ENCODE peak calls at places on chromosomes 7 and 10, in nine cellular contexts. One of them, this sample, is unnamed.

GRCh38 chr7:139618482-139619366 is 95.2 kb downstream of the CLEC2L start:
- DNase-seq in fibroblast of mammary gland: peak; percentile 47
- DNase-seq in fibroblast of villous mesenchyme: peak; percentile 46
- DNase-seq in tibial artery: no peak
- DNase-seq in psoas muscle: no peak
- DNase-seq in heart left ventricle: peak; percentile 51
- DNase-seq in HL-60: no peak
- DNase-seq in ascending aorta: no peak
- DNase-seq in dorsolateral prefrontal cortex: peak; percentile 69
- DNase-seq in this sample: peak; percentile 43

GRCh38 chr10:96334888-96335526 is 23.8 kb downstream of the OPALIN start:
- DNase-seq in tibial artery: no peak
- DNase-seq in heart left ventricle: no peak
- DNase-seq in ascending aorta: no peak
- DNase-seq in fibroblast of mammary gland: peak; percentile 42
- DNase-seq in psoas muscle: no peak
- DNase-seq in fibroblast of villous mesenchyme: peak; percentile 48
- DNase-seq in dorsolateral prefrontal cortex: no peak
- DNase-seq in HL-60: no peak
- DNase-seq in this sample: peak; percentile 51

GRCh38 chr10:122121059-122121458 is 132.1 kb downstream of the TACC2 start:
- DNase-seq in dorsolateral prefrontal cortex: no peak
- DNase-seq in ascending aorta: no peak
- DNase-seq in psoas muscle: no peak
- DNase-seq in tibial artery: no peak
- DNase-seq in heart left ventricle: no peak
- DNase-seq in HL-60: no peak
- DNase-seq in fibroblast of villous mesenchyme: no peak
- DNase-seq in fibroblast of mammary gland: no peak
- DNase-seq in this sample: no peak

GRCh38 chr10:92729886-92730285 is 40.1 kb downstream of the HHEX start:
- DNase-seq in fibroblast of mammary gland: no peak
- DNase-seq in tibial artery: no peak
- DNase-seq in HL-60: no peak
- DNase-seq in heart left ventricle: no peak
- DNase-seq in dorsolateral prefrontal cortex: no peak
- DNase-seq in psoas muscle: no peak
- DNase-seq in fibroblast of villous mesenchyme: no peak
- DNase-seq in ascending aorta: no peak
- DNase-seq in this sample: no peak

GRCh38 chr7:25613912-25614311 is 385.6 kb upstream of the NPVF start:
- DNase-seq in fibroblast of mammary gland: no peak
- DNase-seq in dorsolateral prefrontal cortex: no peak
- DNase-seq in tibial artery: no peak
- DNase-seq in psoas muscle: no peak
- DNase-seq in ascending aorta: no peak
- DNase-seq in heart left ventricle: no peak
- DNase-seq in fibroblast of villous mesenchyme: no peak
- DNase-seq in HL-60: no peak
- DNase-seq in this sample: no peak

GRCh38 chr10:43138757-43139241 is 554 bp downstream of the CSGALNACT2 start:
- DNase-seq in fibroblast of villous mesenchyme: peak; percentile 50
- DNase-seq in fibroblast of mammary gland: peak; percentile 37
- DNase-seq in dorsolateral prefrontal cortex: no peak
- DNase-seq in HL-60: no peak
- DNase-seq in ascending aorta: no peak
- DNase-seq in psoas muscle: no peak
- DNase-seq in tibial artery: no peak
- DNase-seq in heart left ventricle: no peak
- DNase-seq in this sample: peak; percentile 46

GRCh38 chr7:64174328-64174727 is 32.7 kb upstream of the ZNF735 start:
- DNase-seq in fibroblast of mammary gland: no peak
- DNase-seq in psoas muscle: no peak
- DNase-seq in fibroblast of villous mesenchyme: no peak
- DNase-seq in HL-60: no peak
- DNase-seq in ascending aorta: no peak
- DNase-seq in tibial artery: no peak
- DNase-seq in dorsolateral prefrontal cortex: no peak
- DNase-seq in heart left ventricle: peak; percentile 8
- DNase-seq in this sample: no peak

GRCh38 chr10:12640550-12640949 is 291.2 kb downstream of the CAMK1D start:
- DNase-seq in ascending aorta: no peak
- DNase-seq in dorsolateral prefrontal cortex: no peak
- DNase-seq in psoas muscle: no peak
- DNase-seq in fibroblast of villous mesenchyme: no peak
- DNase-seq in fibroblast of mammary gland: no peak
- DNase-seq in HL-60: no peak
- DNase-seq in heart left ventricle: no peak
- DNase-seq in tibial artery: no peak
- DNase-seq in this sample: no peak

GRCh38 chr7:322111-322671 is 32.2 kb downstream of the FOXL3 start:
- DNase-seq in heart left ventricle: peak; percentile 61
- DNase-seq in dorsolateral prefrontal cortex: peak; percentile 87
- DNase-seq in psoas muscle: peak; percentile 72
- DNase-seq in tibial artery: peak; percentile 46
- DNase-seq in fibroblast of mammary gland: peak; percentile 8
- DNase-seq in HL-60: peak; percentile 14
- DNase-seq in ascending aorta: no peak
- DNase-seq in fibroblast of villous mesenchyme: peak; percentile 29
- DNase-seq in this sample: peak; percentile 62

GRCh38 chr7:40329601-40330153 is 194.9 kb downstream of the SUGCT start:
- DNase-seq in psoas muscle: no peak
- DNase-seq in dorsolateral prefrontal cortex: no peak
- DNase-seq in fibroblast of mammary gland: peak; percentile 73
- DNase-seq in tibial artery: no peak
- DNase-seq in heart left ventricle: no peak
- DNase-seq in HL-60: no peak
- DNase-seq in ascending aorta: no peak
- DNase-seq in fibroblast of villous mesenchyme: peak; percentile 71
- DNase-seq in this sample: peak; percentile 69

GRCh38 chr7:142851269-142851668 is 3.6 kb upstream of the EPHB6 start:
- DNase-seq in dorsolateral prefrontal cortex: no peak
- DNase-seq in psoas muscle: no peak
- DNase-seq in fibroblast of mammary gland: no peak
- DNase-seq in tibial artery: no peak
- DNase-seq in heart left ventricle: no peak
- DNase-seq in ascending aorta: no peak
- DNase-seq in HL-60: no peak
- DNase-seq in fibroblast of villous mesenchyme: no peak
- DNase-seq in this sample: no peak

GRCh38 chr7:51140203-51140938 is 176.2 kb downstream of the COBL start:
- DNase-seq in fibroblast of villous mesenchyme: no peak
- DNase-seq in dorsolateral prefrontal cortex: no peak
- DNase-seq in ascending aorta: no peak
- DNase-seq in HL-60: no peak
- DNase-seq in psoas muscle: no peak
- DNase-seq in heart left ventricle: peak; percentile 55
- DNase-seq in tibial artery: no peak
- DNase-seq in fibroblast of mammary gland: no peak
- DNase-seq in this sample: no peak

GRCh38 chr10:94076325-94076841 is 82.7 kb downstream of the PLCE1 start:
- DNase-seq in psoas muscle: no peak
- DNase-seq in tibial artery: no peak
- DNase-seq in HL-60: no peak
- DNase-seq in dorsolateral prefrontal cortex: no peak
- DNase-seq in fibroblast of mammary gland: peak; percentile 72
- DNase-seq in ascending aorta: no peak
- DNase-seq in fibroblast of villous mesenchyme: peak; percentile 48
- DNase-seq in heart left ventricle: no peak
- DNase-seq in this sample: peak; percentile 30

GRCh38 chr10:16915308-16915707 is 98.1 kb upstream of the RSU1 start:
- DNase-seq in heart left ventricle: no peak
- DNase-seq in fibroblast of mammary gland: no peak
- DNase-seq in HL-60: no peak
- DNase-seq in ascending aorta: no peak
- DNase-seq in fibroblast of villous mesenchyme: no peak
- DNase-seq in psoas muscle: no peak
- DNase-seq in tibial artery: no peak
- DNase-seq in dorsolateral prefrontal cortex: no peak
- DNase-seq in this sample: no peak
- TF ChIP-seq CTCF in heart left ventricle: no peak
- TF ChIP-seq CTCF in fibroblast of mammary gland: no peak
- TF ChIP-seq CTCF in HL-60: no peak
- TF ChIP-seq CTCF in ascending aorta: no peak
- TF ChIP-seq CTCF in fibroblast of villous mesenchyme: no peak
- TF ChIP-seq CTCF in psoas muscle: no peak
- TF ChIP-seq CTCF in tibial artery: no peak
- TF ChIP-seq CTCF in dorsolateral prefrontal cortex: no peak
- TF ChIP-seq CTCF in this sample: no peak

GRCh38 chr10:32445036-32445435 is 904 bp upstream of the CCDC7 start:
- DNase-seq in HL-60: no peak
- DNase-seq in ascending aorta: no peak
- DNase-seq in dorsolateral prefrontal cortex: no peak
- DNase-seq in heart left ventricle: no peak
- DNase-seq in psoas muscle: no peak
- DNase-seq in fibroblast of mammary gland: peak; percentile 3
- DNase-seq in tibial artery: no peak
- DNase-seq in fibroblast of villous mesenchyme: no peak
- DNase-seq in this sample: no peak
- H3K4me3 ChIP-seq in HL-60: peak overlapping the region; percentile 74
- H3K4me3 ChIP-seq in ascending aorta: peak overlapping the region; percentile 86
- H3K4me3 ChIP-seq in dorsolateral prefrontal cortex: peak overlapping the region; percentile 86
- H3K4me3 ChIP-seq in heart left ventricle: peak overlapping the region; percentile 83
- H3K4me3 ChIP-seq in psoas muscle: peak overlapping the region; percentile 73
- H3K4me3 ChIP-seq in fibroblast of mammary gland: no peak overlapping the region
- H3K4me3 ChIP-seq in tibial artery: peak overlapping the region; percentile 68
- H3K4me3 ChIP-seq in fibroblast of villous mesenchyme: peak overlapping the region; percentile 66
- H3K4me3 ChIP-seq in this sample: peak overlapping the region; percentile 77

GRCh38 chr10:23981520-23982309 is 227.2 kb upstream of the KIAA1217 start:
- DNase-seq in HL-60: no peak
- DNase-seq in ascending aorta: no peak
- DNase-seq in dorsolateral prefrontal cortex: no peak
- DNase-seq in tibial artery: no peak
- DNase-seq in fibroblast of villous mesenchyme: no peak
- DNase-seq in fibroblast of mammary gland: no peak
- DNase-seq in psoas muscle: no peak
- DNase-seq in heart left ventricle: no peak
- DNase-seq in this sample: no peak
- TF ChIP-seq CTCF in HL-60: no peak
- TF ChIP-seq CTCF in ascending aorta: no peak
- TF ChIP-seq CTCF in dorsolateral prefrontal cortex: no peak
- TF ChIP-seq CTCF in tibial artery: no peak
- TF ChIP-seq CTCF in fibroblast of villous mesenchyme: no peak
- TF ChIP-seq CTCF in fibroblast of mammary gland: no peak
- TF ChIP-seq CTCF in psoas muscle: no peak
- TF ChIP-seq CTCF in heart left ventricle: peak; percentile 7
- TF ChIP-seq CTCF in this sample: no peak

GRCh38 chr10:127737563-127738511 is 852 bp downstream of the FOXI2 start:
- DNase-seq in tibial artery: no peak
- DNase-seq in dorsolateral prefrontal cortex: no peak
- DNase-seq in ascending aorta: no peak
- DNase-seq in fibroblast of villous mesenchyme: no peak
- DNase-seq in HL-60: no peak
- DNase-seq in fibroblast of mammary gland: no peak
- DNase-seq in psoas muscle: no peak
- DNase-seq in heart left ventricle: no peak
- DNase-seq in this sample: no peak
- H3K4me3 ChIP-seq in tibial artery: no peak overlapping the region
- H3K4me3 ChIP-seq in dorsolateral prefrontal cortex: peak overlapping the region; percentile 57
- H3K4me3 ChIP-seq in ascending aorta: no peak overlapping the region
- H3K4me3 ChIP-seq in fibroblast of villous mesenchyme: no peak overlapping the region
- H3K4me3 ChIP-seq in HL-60: no peak overlapping the region
- H3K4me3 ChIP-seq in fibroblast of mammary gland: no peak overlapping the region
- H3K4me3 ChIP-seq in psoas muscle: no peak overlapping the region
- H3K4me3 ChIP-seq in heart left ventricle: peak overlapping the region; percentile 45
- H3K4me3 ChIP-seq in this sample: no peak overlapping the region

This sample was measured in epithelial cell of esophagus.